ENCODE peak calls at places on chromosomes 16 and 17, in seven cellular contexts. One of them, this sample, is unnamed.

GRCh38 chr17:82200743-82201497 is 11.7 kb downstream of the CCDC57 start:
- DNase-seq in heart right ventricle: no peak
- DNase-seq in brain microvascular endothelial cell: no peak
- DNase-seq in foreskin fibroblast: no peak
- DNase-seq in colonic mucosa: no peak
- DNase-seq in astrocyte: no peak
- DNase-seq in fibroblast of lung: no peak
- DNase-seq in this sample: no peak

GRCh38 chr17:17971431-17972125 is 622 bp downstream of the TOM1L2 start:
- DNase-seq in heart right ventricle: peak; percentile 60
- DNase-seq in brain microvascular endothelial cell: no peak
- DNase-seq in foreskin fibroblast: no peak
- DNase-seq in colonic mucosa: peak; percentile 42
- DNase-seq in astrocyte: no peak
- DNase-seq in fibroblast of lung: peak; percentile 47
- DNase-seq in this sample: peak; percentile 77

GRCh38 chr16:23248261-23249194 is 53.6 kb upstream of the SCNN1B start:
- DNase-seq in heart right ventricle: no peak
- DNase-seq in brain microvascular endothelial cell: no peak
- DNase-seq in foreskin fibroblast: peak; percentile 4
- DNase-seq in colonic mucosa: no peak
- DNase-seq in astrocyte: peak; percentile 31
- DNase-seq in fibroblast of lung: peak; percentile 55
- DNase-seq in this sample: no peak

GRCh38 chr17:38701504-38702165 is 3.4 kb upstream of the MLLT6 start:
- DNase-seq in heart right ventricle: no peak
- DNase-seq in brain microvascular endothelial cell: no peak
- DNase-seq in foreskin fibroblast: peak; percentile 38
- DNase-seq in colonic mucosa: peak; percentile 55
- DNase-seq in astrocyte: peak; percentile 10
- DNase-seq in fibroblast of lung: peak; percentile 26
- DNase-seq in this sample: no peak

GRCh38 chr17:34254651-34255380 is at the start of gene CCL2:
- DNase-seq in heart right ventricle: peak; percentile 60
- DNase-seq in brain microvascular endothelial cell: peak; percentile 53
- DNase-seq in foreskin fibroblast: peak; percentile 62
- DNase-seq in colonic mucosa: peak; percentile 65
- DNase-seq in astrocyte: peak; percentile 86
- DNase-seq in fibroblast of lung: peak; percentile 90
- DNase-seq in this sample: peak; percentile 85

GRCh38 chr17:9839433-9839832 is 13.7 kb downstream of the GLP2R start:
- DNase-seq in heart right ventricle: no peak
- DNase-seq in brain microvascular endothelial cell: no peak
- DNase-seq in foreskin fibroblast: no peak
- DNase-seq in colonic mucosa: no peak
- DNase-seq in astrocyte: no peak
- DNase-seq in fibroblast of lung: peak; percentile 8
- DNase-seq in this sample: no peak

GRCh38 chr16:83136924-83137323 is 510.2 kb downstream of the CDH13 start:
- DNase-seq in heart right ventricle: no peak
- DNase-seq in brain microvascular endothelial cell: no peak
- DNase-seq in foreskin fibroblast: no peak
- DNase-seq in colonic mucosa: no peak
- DNase-seq in astrocyte: no peak
- DNase-seq in fibroblast of lung: no peak
- DNase-seq in this sample: no peak

GRCh38 chr16:67166035-67166882 is 1.7 kb downstream of the HSF4 start:
- DNase-seq in heart right ventricle: no peak
- DNase-seq in brain microvascular endothelial cell: no peak
- DNase-seq in foreskin fibroblast: no peak
- DNase-seq in colonic mucosa: no peak
- DNase-seq in astrocyte: no peak
- DNase-seq in fibroblast of lung: no peak
- DNase-seq in this sample: no peak

GRCh38 chr17:70190959-70191805 is 21.9 kb downstream of the KCNJ2 start:
- DNase-seq in heart right ventricle: no peak
- DNase-seq in brain microvascular endothelial cell: no peak
- DNase-seq in foreskin fibroblast: no peak
- DNase-seq in colonic mucosa: no peak
- DNase-seq in astrocyte: no peak
- DNase-seq in fibroblast of lung: peak; percentile 23
- DNase-seq in this sample: no peak

GRCh38 chr17:51018541-51018940 is 102.1 kb downstream of the SPAG9 start:
- DNase-seq in heart right ventricle: no peak
- DNase-seq in brain microvascular endothelial cell: no peak
- DNase-seq in foreskin fibroblast: no peak
- DNase-seq in colonic mucosa: no peak
- DNase-seq in astrocyte: no peak
- DNase-seq in fibroblast of lung: no peak
- DNase-seq in this sample: no peak

GRCh38 chr16:49590166-49590871 is 216.7 kb downstream of the C16orf78 start:
- DNase-seq in heart right ventricle: no peak
- DNase-seq in brain microvascular endothelial cell: no peak
- DNase-seq in foreskin fibroblast: no peak
- DNase-seq in colonic mucosa: no peak
- DNase-seq in astrocyte: no peak
- DNase-seq in fibroblast of lung: no peak
- DNase-seq in this sample: peak; percentile 12

GRCh38 chr16:31421587-31421986 is 6.6 kb downstream of the COX6A2 start:
- DNase-seq in heart right ventricle: no peak
- DNase-seq in brain microvascular endothelial cell: no peak
- DNase-seq in foreskin fibroblast: no peak
- DNase-seq in colonic mucosa: no peak
- DNase-seq in astrocyte: no peak
- DNase-seq in fibroblast of lung: no peak
- DNase-seq in this sample: no peak

GRCh38 chr16:69404275-69404805 is 18.5 kb upstream of the TERF2 start:
- DNase-seq in heart right ventricle: no peak
- DNase-seq in brain microvascular endothelial cell: no peak
- DNase-seq in foreskin fibroblast: peak; percentile 59
- DNase-seq in colonic mucosa: peak; percentile 81
- DNase-seq in astrocyte: peak; percentile 69
- DNase-seq in fibroblast of lung: peak; percentile 74
- DNase-seq in this sample: no peak

GRCh38 chr17:78422872-78423588 is 44.6 kb downstream of the PGS1 start:
- DNase-seq in heart right ventricle: no peak
- DNase-seq in brain microvascular endothelial cell: no peak
- DNase-seq in foreskin fibroblast: no peak
- DNase-seq in colonic mucosa: no peak
- DNase-seq in astrocyte: no peak
- DNase-seq in fibroblast of lung: no peak
- DNase-seq in this sample: no peak

GRCh38 chr17:62882878-62883277 is 74.8 kb upstream of the MARCHF10 start:
- DNase-seq in heart right ventricle: no peak
- DNase-seq in brain microvascular endothelial cell: no peak
- DNase-seq in foreskin fibroblast: peak; percentile 56
- DNase-seq in colonic mucosa: no peak
- DNase-seq in astrocyte: no peak
- DNase-seq in fibroblast of lung: no peak
- DNase-seq in this sample: no peak

GRCh38 chr17:2982854-2983636 is 80.4 kb downstream of the OR1D5 start:
- DNase-seq in heart right ventricle: peak; percentile 80
- DNase-seq in brain microvascular endothelial cell: no peak
- DNase-seq in foreskin fibroblast: peak; percentile 89
- DNase-seq in colonic mucosa: peak; percentile 49
- DNase-seq in astrocyte: peak; percentile 61
- DNase-seq in fibroblast of lung: peak; percentile 76
- DNase-seq in this sample: peak; percentile 95

GRCh38 chr16:65619606-65620005 is 497.7 kb upstream of the CDH11 start:
- DNase-seq in heart right ventricle: no peak
- DNase-seq in brain microvascular endothelial cell: no peak
- DNase-seq in foreskin fibroblast: no peak
- DNase-seq in colonic mucosa: no peak
- DNase-seq in astrocyte: no peak
- DNase-seq in fibroblast of lung: no peak
- DNase-seq in this sample: no peak

GRCh38 chr17:4710693-4711634 is 532 bp downstream of the ARRB2 start:
- DNase-seq in heart right ventricle: no peak
- DNase-seq in brain microvascular endothelial cell: no peak
- DNase-seq in foreskin fibroblast: no peak
- DNase-seq in colonic mucosa: peak; percentile 40
- DNase-seq in astrocyte: no peak
- DNase-seq in fibroblast of lung: no peak
- DNase-seq in this sample: no peak

GRCh38 chr16:86869288-86870022 is 291.1 kb downstream of the FOXL1 start:
- DNase-seq in heart right ventricle: no peak
- DNase-seq in brain microvascular endothelial cell: no peak
- DNase-seq in foreskin fibroblast: no peak
- DNase-seq in colonic mucosa: no peak
- DNase-seq in astrocyte: no peak
- DNase-seq in fibroblast of lung: no peak
- DNase-seq in this sample: no peak

GRCh38 chr17:78332530-78332929 is 27.3 kb downstream of the SOCS3 start:
- DNase-seq in heart right ventricle: no peak
- DNase-seq in brain microvascular endothelial cell: no peak
- DNase-seq in foreskin fibroblast: no peak
- DNase-seq in colonic mucosa: no peak
- DNase-seq in astrocyte: no peak
- DNase-seq in fibroblast of lung: no peak
- DNase-seq in this sample: no peak

GRCh38 chr16:86498661-86499493 is 11.4 kb upstream of the FOXF1 start:
- DNase-seq in heart right ventricle: no peak
- DNase-seq in brain microvascular endothelial cell: no peak
- DNase-seq in foreskin fibroblast: no peak
- DNase-seq in colonic mucosa: no peak
- DNase-seq in astrocyte: no peak
- DNase-seq in fibroblast of lung: no peak
- DNase-seq in this sample: no peak

GRCh38 chr16:12027558-12027957 is 51.0 kb downstream of the SNX29 start:
- DNase-seq in heart right ventricle: no peak
- DNase-seq in brain microvascular endothelial cell: no peak
- DNase-seq in foreskin fibroblast: no peak
- DNase-seq in colonic mucosa: no peak
- DNase-seq in astrocyte: no peak
- DNase-seq in fibroblast of lung: no peak
- DNase-seq in this sample: no peak

GRCh38 chr17:49193513-49194296 is 16.7 kb downstream of the GNGT2 start:
- DNase-seq in heart right ventricle: peak; percentile 20
- DNase-seq in brain microvascular endothelial cell: peak; percentile 69
- DNase-seq in foreskin fibroblast: peak; percentile 61
- DNase-seq in colonic mucosa: peak; percentile 74
- DNase-seq in astrocyte: peak; percentile 69
- DNase-seq in fibroblast of lung: peak; percentile 77
- DNase-seq in this sample: peak; percentile 77
- H3K4me3 ChIP-seq in heart right ventricle: peak overlapping the region; percentile 73
- H3K4me3 ChIP-seq in brain microvascular endothelial cell: peak overlapping the region; percentile 80
- H3K4me3 ChIP-seq in foreskin fibroblast: peak overlapping the region; percentile 77
- H3K4me3 ChIP-seq in colonic mucosa: peak overlapping the region; percentile 73
- H3K4me3 ChIP-seq in astrocyte: peak overlapping the region; percentile 80
- H3K4me3 ChIP-seq in fibroblast of lung: peak overlapping the region; percentile 66
- H3K4me3 ChIP-seq in this sample: peak overlapping the region; percentile 74

GRCh38 chr16:89358030-89359005 is 132.0 kb downstream of the ANKRD11 start:
- DNase-seq in heart right ventricle: no peak
- DNase-seq in brain microvascular endothelial cell: no peak
- DNase-seq in foreskin fibroblast: no peak
- DNase-seq in colonic mucosa: no peak
- DNase-seq in astrocyte: no peak
- DNase-seq in fibroblast of lung: no peak
- DNase-seq in this sample: no peak

GRCh38 chr16:89355686-89356085 is 134.7 kb downstream of the ANKRD11 start:
- DNase-seq in heart right ventricle: no peak
- DNase-seq in brain microvascular endothelial cell: no peak
- DNase-seq in foreskin fibroblast: no peak
- DNase-seq in colonic mucosa: no peak
- DNase-seq in astrocyte: no peak
- DNase-seq in fibroblast of lung: no peak
- DNase-seq in this sample: no peak

GRCh38 chr16:89357055-89357454 is 133.3 kb downstream of the ANKRD11 start:
- DNase-seq in heart right ventricle: no peak
- DNase-seq in brain microvascular endothelial cell: no peak
- DNase-seq in foreskin fibroblast: no peak
- DNase-seq in colonic mucosa: no peak
- DNase-seq in astrocyte: no peak
- DNase-seq in fibroblast of lung: no peak
- DNase-seq in this sample: no peak

GRCh38 chr16:89359296-89360147 is 130.8 kb downstream of the ANKRD11 start:
- DNase-seq in heart right ventricle: no peak
- DNase-seq in brain microvascular endothelial cell: no peak
- DNase-seq in foreskin fibroblast: no peak
- DNase-seq in colonic mucosa: no peak
- DNase-seq in astrocyte: peak; percentile 55
- DNase-seq in fibroblast of lung: peak; percentile 64
- DNase-seq in this sample: peak; percentile 75

DNA sequence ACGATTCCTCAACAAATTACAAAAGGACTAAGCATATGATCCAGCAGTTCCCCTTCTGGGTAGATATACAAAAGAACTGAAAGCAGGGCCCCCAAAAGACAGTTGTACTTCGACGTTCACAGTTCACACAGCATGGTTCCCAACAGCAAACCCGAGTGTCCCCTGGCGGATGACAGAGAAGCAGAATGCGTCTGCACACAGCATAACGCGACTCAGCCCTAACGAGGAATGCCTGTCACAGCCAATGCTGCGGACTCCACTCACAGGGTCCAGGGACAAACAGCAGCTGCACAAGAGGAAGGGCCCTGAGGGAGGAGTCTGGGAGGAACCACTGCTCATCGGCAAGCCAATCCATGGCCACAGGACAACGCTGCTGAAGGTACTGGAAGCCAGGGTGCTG is 132.9 kb downstream of the ANKRD11 start:
- DNase-seq in heart right ventricle: no peak
- DNase-seq in brain microvascular endothelial cell: no peak
- DNase-seq in foreskin fibroblast: no peak
- DNase-seq in colonic mucosa: no peak
- DNase-seq in astrocyte: no peak
- DNase-seq in fibroblast of lung: no peak
- DNase-seq in this sample: no peak
- TF ChIP-seq CTCF in heart right ventricle: peak; percentile 48
- TF ChIP-seq CTCF in brain microvascular endothelial cell: no peak
- TF ChIP-seq CTCF in foreskin fibroblast: no peak
- TF ChIP-seq CTCF in colonic mucosa: no peak
- TF ChIP-seq CTCF in astrocyte: no peak
- TF ChIP-seq CTCF in fibroblast of lung: no peak
- TF ChIP-seq CTCF in this sample: no peak

GRCh38 chr16:75534560-75535205 is 1.2 kb downstream of the CHST5 start:
- DNase-seq in heart right ventricle: no peak
- DNase-seq in brain microvascular endothelial cell: no peak
- DNase-seq in foreskin fibroblast: no peak
- DNase-seq in colonic mucosa: no peak
- DNase-seq in astrocyte: no peak
- DNase-seq in fibroblast of lung: no peak
- DNase-seq in this sample: no peak
- H3K4me3 ChIP-seq in heart right ventricle: no peak overlapping the region
- H3K4me3 ChIP-seq in brain microvascular endothelial cell: no peak overlapping the region
- H3K4me3 ChIP-seq in foreskin fibroblast: no peak overlapping the region
- H3K4me3 ChIP-seq in colonic mucosa: peak overlapping the region; percentile 44
- H3K4me3 ChIP-seq in astrocyte: no peak overlapping the region
- H3K4me3 ChIP-seq in fibroblast of lung: no peak overlapping the region
- H3K4me3 ChIP-seq in this sample: no peak overlapping the region

DNA sequence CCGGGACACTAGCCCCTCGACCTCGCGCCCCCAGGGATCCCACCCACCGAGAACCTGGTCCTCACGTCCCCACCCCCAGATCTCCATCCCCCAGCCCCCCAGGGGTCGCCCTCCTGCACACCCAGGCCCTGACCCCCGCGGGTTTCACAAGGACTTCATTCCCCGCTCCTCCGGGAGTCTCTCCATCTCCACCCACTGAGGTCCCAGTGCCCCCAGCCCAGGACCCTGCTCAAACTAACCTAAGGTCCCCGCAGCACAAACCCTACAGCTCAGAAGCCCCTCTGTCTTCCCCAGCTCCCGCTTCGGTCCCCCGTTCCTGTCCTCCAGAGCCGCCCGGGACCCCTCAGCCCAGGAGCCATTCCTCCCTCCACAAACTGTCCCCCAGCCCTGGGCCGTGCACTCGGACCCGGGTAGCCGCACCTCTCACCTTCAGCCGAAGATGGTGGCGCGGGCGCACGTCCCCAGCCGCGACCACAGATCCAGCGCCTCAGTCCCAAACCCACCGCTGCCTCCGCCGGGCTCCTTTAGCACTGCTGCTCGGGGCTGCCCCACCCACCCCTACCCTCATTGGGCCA is at the start of gene MYH10:
- DNase-seq in heart right ventricle: no peak
- DNase-seq in brain microvascular endothelial cell: no peak
- DNase-seq in foreskin fibroblast: no peak
- DNase-seq in colonic mucosa: no peak
- DNase-seq in astrocyte: no peak
- DNase-seq in fibroblast of lung: no peak
- DNase-seq in this sample: no peak
- TF ChIP-seq CTCF in heart right ventricle: peak; percentile 20
- TF ChIP-seq CTCF in brain microvascular endothelial cell: peak; percentile 32
- TF ChIP-seq CTCF in foreskin fibroblast: no peak
- TF ChIP-seq CTCF in colonic mucosa: no peak
- TF ChIP-seq CTCF in astrocyte: no peak
- TF ChIP-seq CTCF in fibroblast of lung: peak; percentile 24
- TF ChIP-seq CTCF in this sample: peak; percentile 37